ENCODE peak calls at places on chromosomes 2 and 18, in five cellular contexts. X is suprapubic skin, S is kidney tubule cell, R is A549, F is foreskin keratinocyte. M is an unnamed sample.

GRCh38 chr18:42883177-42883576 is 232.3 kb downstream of the RIT2 start:
- DNase-seq in X (no peak), S (no peak), R (no peak), F (no peak), M (no peak)

GRCh38 chr18:3284501-3284900 is 22.6 kb downstream of the MYL12B start:
- DNase-seq in X (no peak), S (no peak), R (no peak), F (no peak), M (no peak)

GRCh38 chr2:128440666-128441340 is 122.1 kb upstream of the HS6ST1 start:
- DNase-seq in X (peak), S (no peak), R (no peak), F (no peak), M (no peak)

GRCh38 chr2:173496746-173497145 is 142.1 kb downstream of the CDCA7 start:
- DNase-seq in X (no peak), S (peak), R (no peak), F (peak), M (no peak)

GRCh38 chr2:29397743-29398142 is 282.5 kb downstream of the CLIP4 start:
- DNase-seq in X (no peak), S (peak), R (no peak), F (no peak), M (no peak)

GRCh38 chr2:95032868-95033603 is 7.5 kb downstream of the MAL start:
- DNase-seq in X (no peak), S (no peak), R (no peak), F (no peak), M (no peak)

GRCh38 chr2:64866797-64867196 is 122.4 kb upstream of the SLC1A4 start:
- DNase-seq in X (peak), S (peak), R (peak), F (no peak), M (no peak)

GRCh38 chr2:55518846-55519167 is 711 bp upstream of the CFAP36 start:
- DNase-seq in X (no peak), S (no peak), R (no peak), F (no peak), M (no peak)

M was measured in Caco-2.